ENCODE peak calls at places on chromosomes 12 and 14, in nine cellular contexts. One of them, this sample, is unnamed.

GRCh38 chr14:56325251-56325839 is 207.1 kb downstream of the PELI2 start:
- DNase-seq in stomach: no peak
- DNase-seq in H1: no peak
- DNase-seq in HepG2: no peak
- DNase-seq in SK-N-MC: no peak
- DNase-seq in breast epithelium: no peak
- DNase-seq in Panc1: no peak
- DNase-seq in sigmoid colon: no peak
- DNase-seq in prostate gland: no peak
- DNase-seq in this sample: no peak

GRCh38 chr12:51863921-51864700 is 15.6 kb upstream of the FIGNL2 start:
- DNase-seq in SK-N-MC: no peak
- DNase-seq in H1: peak
- DNase-seq in Panc1: no peak
- DNase-seq in HepG2: peak
- DNase-seq in breast epithelium: no peak
- DNase-seq in sigmoid colon: no peak
- DNase-seq in stomach: no peak
- DNase-seq in prostate gland: no peak
- DNase-seq in this sample: no peak

GRCh38 chr14:94805726-94806288 is 35.9 kb upstream of the GSC start:
- DNase-seq in stomach: no peak
- DNase-seq in H1: no peak
- DNase-seq in Panc1: no peak
- DNase-seq in HepG2: no peak
- DNase-seq in sigmoid colon: peak
- DNase-seq in prostate gland: peak
- DNase-seq in SK-N-MC: no peak
- DNase-seq in breast epithelium: peak
- DNase-seq in this sample: no peak

GRCh38 chr12:53071591-53072551 is 7.3 kb downstream of the SPRYD3 start:
- DNase-seq in HepG2: no peak
- DNase-seq in SK-N-MC: no peak
- DNase-seq in breast epithelium: no peak
- DNase-seq in Panc1: no peak
- DNase-seq in sigmoid colon: peak
- DNase-seq in stomach: no peak
- DNase-seq in H1: no peak
- DNase-seq in prostate gland: no peak
- DNase-seq in this sample: no peak

GRCh38 chr14:95614335-95614734 is 71.9 kb upstream of the TCL1B start:
- DNase-seq in prostate gland: no peak
- DNase-seq in SK-N-MC: no peak
- DNase-seq in Panc1: no peak
- DNase-seq in H1: no peak
- DNase-seq in stomach: no peak
- DNase-seq in sigmoid colon: no peak
- DNase-seq in HepG2: no peak
- DNase-seq in breast epithelium: no peak
- DNase-seq in this sample: no peak

GRCh38 chr12:112096667-112097066 is 11.9 kb downstream of the NAA25 start:
- DNase-seq in HepG2: no peak
- DNase-seq in stomach: no peak
- DNase-seq in H1: no peak
- DNase-seq in prostate gland: no peak
- DNase-seq in sigmoid colon: no peak
- DNase-seq in Panc1: peak
- DNase-seq in SK-N-MC: no peak
- DNase-seq in breast epithelium: no peak
- DNase-seq in this sample: no peak

GRCh38 chr14:37196604-37197420 is 925 bp upstream of the MIPOL1 start:
- DNase-seq in HepG2: no peak
- DNase-seq in prostate gland: no peak
- DNase-seq in breast epithelium: no peak
- DNase-seq in stomach: no peak
- DNase-seq in SK-N-MC: no peak
- DNase-seq in sigmoid colon: no peak
- DNase-seq in Panc1: no peak
- DNase-seq in H1: no peak
- DNase-seq in this sample: no peak

GRCh38 chr12:12016284-12017100 is 54.2 kb upstream of the BCL2L14 start:
- DNase-seq in stomach: no peak
- DNase-seq in sigmoid colon: no peak
- DNase-seq in breast epithelium: no peak
- DNase-seq in H1: no peak
- DNase-seq in SK-N-MC: no peak
- DNase-seq in Panc1: no peak
- DNase-seq in HepG2: no peak
- DNase-seq in prostate gland: no peak
- DNase-seq in this sample: no peak

GRCh38 chr12:80792861-80793260 is 76.1 kb downstream of the MYF5 start:
- DNase-seq in HepG2: no peak
- DNase-seq in Panc1: no peak
- DNase-seq in prostate gland: no peak
- DNase-seq in SK-N-MC: no peak
- DNase-seq in H1: no peak
- DNase-seq in stomach: no peak
- DNase-seq in breast epithelium: no peak
- DNase-seq in sigmoid colon: no peak
- DNase-seq in this sample: no peak

GRCh38 chr14:74333909-74334308 is 14.4 kb upstream of the VRTN start:
- DNase-seq in Panc1: no peak
- DNase-seq in stomach: no peak
- DNase-seq in breast epithelium: no peak
- DNase-seq in HepG2: no peak
- DNase-seq in SK-N-MC: no peak
- DNase-seq in sigmoid colon: no peak
- DNase-seq in prostate gland: no peak
- DNase-seq in H1: no peak
- DNase-seq in this sample: no peak

GRCh38 chr12:109098671-109099070 is 1.3 kb downstream of the UNG start:
- DNase-seq in breast epithelium: peak
- DNase-seq in SK-N-MC: no peak
- DNase-seq in sigmoid colon: no peak
- DNase-seq in H1: no peak
- DNase-seq in Panc1: no peak
- DNase-seq in stomach: no peak
- DNase-seq in prostate gland: peak
- DNase-seq in HepG2: no peak
- DNase-seq in this sample: no peak

GRCh38 chr14:103692871-103693270 is 22.4 kb downstream of the XRCC3 start:
- DNase-seq in H1: no peak
- DNase-seq in stomach: no peak
- DNase-seq in SK-N-MC: no peak
- DNase-seq in Panc1: no peak
- DNase-seq in breast epithelium: no peak
- DNase-seq in HepG2: no peak
- DNase-seq in sigmoid colon: no peak
- DNase-seq in prostate gland: peak
- DNase-seq in this sample: no peak

GRCh38 chr14:63006515-63006914 is 38.7 kb downstream of the KCNH5 start:
- DNase-seq in Panc1: no peak
- DNase-seq in H1: no peak
- DNase-seq in sigmoid colon: no peak
- DNase-seq in stomach: no peak
- DNase-seq in prostate gland: no peak
- DNase-seq in breast epithelium: no peak
- DNase-seq in SK-N-MC: no peak
- DNase-seq in HepG2: no peak
- DNase-seq in this sample: no peak

GRCh38 chr14:54503476-54503875 is 6.2 kb upstream of the CGRRF1 start:
- DNase-seq in prostate gland: no peak
- DNase-seq in H1: no peak
- DNase-seq in stomach: no peak
- DNase-seq in sigmoid colon: no peak
- DNase-seq in HepG2: peak
- DNase-seq in SK-N-MC: no peak
- DNase-seq in breast epithelium: no peak
- DNase-seq in Panc1: no peak
- DNase-seq in this sample: peak

GRCh38 chr14:67343601-67344230 is 15.9 kb downstream of the ATP6V1D start:
- DNase-seq in stomach: no peak
- DNase-seq in SK-N-MC: no peak
- DNase-seq in prostate gland: no peak
- DNase-seq in sigmoid colon: no peak
- DNase-seq in breast epithelium: no peak
- DNase-seq in HepG2: no peak
- DNase-seq in H1: no peak
- DNase-seq in Panc1: no peak
- DNase-seq in this sample: no peak

GRCh38 chr12:127680516-127680915 is 586.5 kb upstream of the TMEM132C start:
- DNase-seq in SK-N-MC: no peak
- DNase-seq in stomach: no peak
- DNase-seq in sigmoid colon: no peak
- DNase-seq in HepG2: no peak
- DNase-seq in H1: no peak
- DNase-seq in prostate gland: no peak
- DNase-seq in breast epithelium: no peak
- DNase-seq in Panc1: no peak
- DNase-seq in this sample: peak

GRCh38 chr12:80937391-80938238 is at the start of gene LIN7A:
- DNase-seq in prostate gland: peak
- DNase-seq in SK-N-MC: no peak
- DNase-seq in Panc1: no peak
- DNase-seq in H1: no peak
- DNase-seq in breast epithelium: no peak
- DNase-seq in HepG2: peak
- DNase-seq in sigmoid colon: peak
- DNase-seq in stomach: peak
- DNase-seq in this sample: peak

GRCh38 chr14:78595797-78596196 is 425.6 kb downstream of the NRXN3 start:
- DNase-seq in stomach: no peak
- DNase-seq in sigmoid colon: no peak
- DNase-seq in HepG2: no peak
- DNase-seq in Panc1: no peak
- DNase-seq in breast epithelium: no peak
- DNase-seq in prostate gland: no peak
- DNase-seq in H1: peak
- DNase-seq in SK-N-MC: no peak
- DNase-seq in this sample: no peak

GRCh38 chr14:78593949-78594348 is 423.8 kb downstream of the NRXN3 start:
- DNase-seq in breast epithelium: no peak
- DNase-seq in SK-N-MC: no peak
- DNase-seq in Panc1: no peak
- DNase-seq in sigmoid colon: no peak
- DNase-seq in H1: no peak
- DNase-seq in prostate gland: no peak
- DNase-seq in stomach: no peak
- DNase-seq in HepG2: no peak
- DNase-seq in this sample: no peak

DNA sequence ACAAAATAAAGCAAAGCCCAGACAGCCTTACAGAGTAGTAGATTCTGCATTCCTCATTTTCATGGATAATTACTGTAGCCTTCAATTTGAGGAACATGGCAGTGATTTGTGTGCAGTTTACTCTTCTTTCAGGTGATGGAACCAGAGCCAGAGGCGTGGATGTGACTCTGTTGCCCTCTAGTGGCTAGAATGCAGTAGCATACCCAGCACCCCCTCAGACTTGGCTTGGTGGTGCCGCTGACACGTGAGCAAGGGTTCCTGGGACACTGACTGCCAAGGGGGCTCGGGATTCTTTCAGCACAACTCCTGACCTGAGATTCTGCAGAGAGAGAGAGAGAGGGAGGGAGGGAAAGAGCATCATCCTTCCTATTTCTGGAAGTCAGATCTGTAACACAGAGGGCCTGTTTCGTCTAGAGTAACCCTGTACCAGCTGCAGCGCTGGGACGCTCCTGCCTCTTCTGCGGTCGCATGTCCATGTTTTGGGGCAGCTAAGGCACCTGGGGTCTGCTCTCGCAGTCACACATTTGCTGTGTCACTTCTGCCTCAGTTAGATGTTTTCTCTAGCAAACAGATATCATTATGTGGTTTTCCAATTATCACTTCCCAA is 428.0 kb downstream of the NRXN3 start:
- DNase-seq in stomach: peak
- DNase-seq in H1: peak
- DNase-seq in HepG2: peak
- DNase-seq in sigmoid colon: peak
- DNase-seq in breast epithelium: no peak
- DNase-seq in Panc1: peak
- DNase-seq in prostate gland: peak
- DNase-seq in SK-N-MC: no peak
- DNase-seq in this sample: no peak
- TF ChIP-seq POLR2AphosphoS5 in stomach: no peak
- TF ChIP-seq POLR2AphosphoS5 in H1: no peak
- TF ChIP-seq POLR2AphosphoS5 in HepG2: no peak
- TF ChIP-seq POLR2AphosphoS5 in sigmoid colon: no peak
- TF ChIP-seq POLR2AphosphoS5 in breast epithelium: no peak
- TF ChIP-seq POLR2AphosphoS5 in Panc1: no peak
- TF ChIP-seq POLR2AphosphoS5 in prostate gland: no peak
- TF ChIP-seq POLR2AphosphoS5 in SK-N-MC: no peak
- TF ChIP-seq POLR2AphosphoS5 in this sample: no peak

GRCh38 chr12:48978291-48978740 is at the start of gene WNT1:
- DNase-seq in sigmoid colon: no peak
- DNase-seq in stomach: no peak
- DNase-seq in H1: peak
- DNase-seq in Panc1: no peak
- DNase-seq in prostate gland: no peak
- DNase-seq in HepG2: no peak
- DNase-seq in SK-N-MC: no peak
- DNase-seq in breast epithelium: no peak
- DNase-seq in this sample: no peak
- H3K4me3 ChIP-seq in sigmoid colon: peak
- H3K4me3 ChIP-seq in stomach: peak
- H3K4me3 ChIP-seq in H1: peak
- H3K4me3 ChIP-seq in Panc1: peak
- H3K4me3 ChIP-seq in prostate gland: peak
- H3K4me3 ChIP-seq in HepG2: peak
- H3K4me3 ChIP-seq in SK-N-MC: peak
- H3K4me3 ChIP-seq in breast epithelium: peak
- H3K4me3 ChIP-seq in this sample: peak

DNA sequence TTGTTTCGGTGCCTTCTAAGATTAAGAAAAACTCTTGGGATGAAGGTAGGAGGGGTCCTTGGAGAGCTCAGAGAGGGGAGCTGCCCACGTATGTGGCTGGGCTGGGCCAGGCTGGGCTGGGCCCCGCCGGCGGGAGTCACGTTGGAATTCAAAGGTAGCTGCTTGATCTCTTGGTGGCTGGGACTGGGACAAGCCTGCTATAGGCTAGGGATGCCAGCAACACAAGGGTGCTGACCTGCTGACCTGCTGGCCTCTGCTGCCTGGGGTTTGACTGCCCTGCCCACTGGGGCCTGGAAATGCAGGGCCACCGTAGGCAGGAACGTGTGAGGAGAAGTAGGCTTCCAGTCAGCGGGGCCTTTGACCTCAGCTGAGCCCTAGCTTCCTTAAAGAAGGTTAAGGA is 52.8 kb upstream of the GTF2A1 start:
- DNase-seq in HepG2: no peak
- DNase-seq in H1: no peak
- DNase-seq in breast epithelium: no peak
- DNase-seq in sigmoid colon: no peak
- DNase-seq in SK-N-MC: no peak
- DNase-seq in stomach: no peak
- DNase-seq in prostate gland: no peak
- DNase-seq in Panc1: no peak
- DNase-seq in this sample: no peak
- TF ChIP-seq POLR2AphosphoS5 in HepG2: no peak
- TF ChIP-seq POLR2AphosphoS5 in H1: no peak
- TF ChIP-seq POLR2AphosphoS5 in breast epithelium: no peak
- TF ChIP-seq POLR2AphosphoS5 in sigmoid colon: no peak
- TF ChIP-seq POLR2AphosphoS5 in SK-N-MC: no peak
- TF ChIP-seq POLR2AphosphoS5 in stomach: no peak
- TF ChIP-seq POLR2AphosphoS5 in prostate gland: no peak
- TF ChIP-seq POLR2AphosphoS5 in Panc1: no peak
- TF ChIP-seq POLR2AphosphoS5 in this sample: no peak

GRCh38 chr12:89960011-89960507 is 251.4 kb upstream of the ATP2B1 start:
- DNase-seq in breast epithelium: no peak
- DNase-seq in HepG2: no peak
- DNase-seq in H1: no peak
- DNase-seq in SK-N-MC: no peak
- DNase-seq in prostate gland: no peak
- DNase-seq in sigmoid colon: no peak
- DNase-seq in Panc1: no peak
- DNase-seq in stomach: no peak
- DNase-seq in this sample: no peak
- H3K4me3 ChIP-seq in breast epithelium: no peak
- H3K4me3 ChIP-seq in HepG2: no peak
- H3K4me3 ChIP-seq in H1: no peak
- H3K4me3 ChIP-seq in SK-N-MC: peak
- H3K4me3 ChIP-seq in prostate gland: no peak
- H3K4me3 ChIP-seq in sigmoid colon: no peak
- H3K4me3 ChIP-seq in Panc1: no peak
- H3K4me3 ChIP-seq in stomach: no peak
- H3K4me3 ChIP-seq in this sample: no peak

This sample was measured in HL-60.